ENCODE peak calls at places on chromosomes 1 and 21, in six cellular contexts. N is breast epithelium, Z is GM12892, E is spleen, F is IMR-90, U is GM12891. G is an unnamed sample.

GRCh38 chr21:42827588-42827987 is 51.8 kb downstream of the WDR4 start:
- DNase-seq in U (no peak), Z (no peak), N (no peak), F (no peak), E (no peak), G (no peak)

GRCh38 chr1:81325404-81325803 is 475.3 kb upstream of the ADGRL2 start:
- DNase-seq in U (no peak), Z (no peak), E (no peak), F (no peak), N (no peak), G (no peak)

GRCh38 chr1:201399352-201400126 is 415 bp upstream of the LAD1 start:
- DNase-seq in U (no peak), N (peak), Z (no peak), F (no peak), E (no peak), G (no peak)

GRCh38 chr21:33587792-33588484 is 546 bp downstream of the DONSON start:
- DNase-seq in N (no peak), U (peak), F (peak), E (no peak), Z (peak), G (peak)

GRCh38 chr1:221716713-221717490 is 25.0 kb downstream of the DUSP10 start:
- DNase-seq in E (no peak), N (no peak), Z (no peak), U (no peak), F (no peak), G (no peak)

GRCh38 chr1:182680901-182681300 is 3.5 kb downstream of the RGS8 start:
- DNase-seq in Z (no peak), U (no peak), E (no peak), N (no peak), F (no peak), G (no peak)

GRCh38 chr1:16900771-16901170 is 5.0 kb downstream of the RNU1-2 start:
- DNase-seq in E (no peak), F (no peak), Z (no peak), N (no peak), U (no peak), G (no peak)

GRCh38 chr1:77874804-77875445 is 13.5 kb upstream of the NEXN start:
- DNase-seq in E (no peak), U (no peak), F (peak), N (no peak), Z (no peak), G (no peak)

GRCh38 chr1:93346472-93346991 is 825 bp downstream of the DR1 start:
- DNase-seq in F (peak), Z (peak), E (no peak), U (no peak), N (no peak), G (no peak)

GRCh38 chr1:201537966-201538617 is 835 bp upstream of the NAV1 start:
- DNase-seq in U (no peak), Z (no peak), N (no peak), F (no peak), E (no peak), G (no peak)

GRCh38 chr1:14137411-14138134 is 437.6 kb downstream of the PRDM2 start:
- DNase-seq in U (no peak), N (no peak), F (no peak), E (no peak), Z (no peak), G (no peak)

GRCh38 chr21:42073140-42074099 is 2.3 kb downstream of the UMODL1 start:
- DNase-seq in N (no peak), F (no peak), E (peak), Z (no peak), U (no peak), G (no peak)

GRCh38 chr1:100791586-100791985 is 72.0 kb downstream of the VCAM1 start:
- DNase-seq in Z (no peak), N (no peak), E (no peak), F (peak), U (no peak), G (no peak)

GRCh38 chr1:59290173-59290954 is 6.5 kb upstream of the FGGY start:
- DNase-seq in F (peak), N (no peak), Z (no peak), U (peak), E (no peak), G (peak)

GRCh38 chr1:55506686-55507577 is 291.8 kb upstream of the USP24 start:
- DNase-seq in E (no peak), F (peak), N (no peak), Z (no peak), U (no peak), G (no peak)

GRCh38 chr1:113123737-113124136 is 50.7 kb downstream of the LRIG2 start:
- DNase-seq in U (no peak), E (no peak), Z (no peak), N (no peak), F (peak), G (no peak)

GRCh38 chr1:42035205-42035829 is 116.6 kb upstream of the HIVEP3 start:
- DNase-seq in Z (peak), N (peak), F (peak), U (peak), E (no peak), G (peak)

GRCh38 chr1:8422439-8423133 is 104.7 kb downstream of the SLC45A1 start:
- DNase-seq in Z (no peak), E (peak), N (no peak), U (no peak), F (peak), G (no peak)

GRCh38 chr1:244834596-244835275 is 722 bp upstream of the COX20 start:
- DNase-seq in F (peak), E (peak), U (peak), N (peak), Z (no peak), G (peak)
- TF ChIP-seq POLR2A in F (peak), E (peak), U (peak), N (no peak), Z (peak), G (peak)

GRCh38 chr1:163824006-163824405 is 502.3 kb downstream of the NUF2 start:
- DNase-seq in U (no peak), N (no peak), Z (no peak), F (peak), E (no peak), G (no peak)

GRCh38 chr1:163821679-163822078 is 499.9 kb downstream of the NUF2 start:
- DNase-seq in Z (no peak), N (no peak), E (no peak), U (no peak), F (no peak), G (no peak)

GRCh38 chr1:163820748-163821147 is 499.0 kb downstream of the NUF2 start:
- DNase-seq in U (no peak), E (no peak), N (no peak), F (no peak), Z (no peak), G (no peak)

GRCh38 chr1:163822933-163823511 is 501.3 kb downstream of the NUF2 start:
- DNase-seq in N (no peak), F (no peak), Z (no peak), U (no peak), E (no peak), G (no peak)

DNA sequence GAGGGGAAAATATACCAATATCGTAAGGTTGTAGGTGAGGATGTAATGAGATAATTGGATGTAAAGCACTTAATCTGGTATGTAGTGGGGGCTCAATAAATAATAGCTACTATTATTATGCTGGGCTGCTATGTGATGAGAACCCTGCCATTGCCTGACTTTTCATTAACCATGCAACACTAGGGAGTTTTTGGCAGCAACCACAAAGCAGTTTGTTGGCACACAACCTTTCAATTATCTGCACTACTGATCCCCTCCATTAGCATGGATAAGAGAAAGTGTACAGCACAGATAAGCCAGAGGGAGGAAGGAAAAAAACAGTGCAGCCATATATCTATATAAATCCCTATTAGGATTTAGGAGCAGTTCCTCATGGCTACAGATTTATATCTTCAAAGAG is 498.4 kb downstream of the NUF2 start:
- DNase-seq in U (no peak), N (no peak), F (no peak), E (no peak), Z (no peak), G (no peak)
- TF ChIP-seq POLR2A in U (no peak), N (no peak), F (no peak), E (no peak), Z (no peak), G (no peak)

DNA sequence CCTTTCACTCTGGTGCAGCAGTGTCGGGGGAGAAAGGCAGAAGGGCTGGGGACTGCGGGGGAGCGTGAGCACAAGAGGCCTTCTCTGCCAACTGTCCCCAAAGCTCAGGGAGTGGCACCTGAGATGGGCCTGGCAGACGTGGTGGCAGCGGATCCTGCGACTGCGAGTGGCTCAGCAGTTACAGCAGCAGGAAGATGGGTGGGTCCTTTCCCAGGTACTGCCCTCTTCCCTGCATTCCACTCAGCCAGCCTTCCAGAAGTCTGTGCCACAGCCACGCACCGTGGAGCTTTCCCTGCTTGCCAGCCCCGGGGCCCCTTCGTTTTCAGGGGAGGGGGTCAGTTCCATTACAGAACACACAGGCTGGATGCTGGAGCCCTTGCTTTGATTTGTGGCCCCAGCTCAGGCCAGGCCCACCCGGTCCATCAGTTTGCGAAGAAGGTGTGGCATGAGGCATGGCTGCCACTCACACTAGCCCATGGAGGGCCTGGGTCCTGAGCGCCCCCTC is 17.2 kb downstream of the MTHFR start:
- DNase-seq in F (no peak), N (no peak), U (no peak), E (peak), Z (no peak), G (no peak)
- TF ChIP-seq POLR2A in F (no peak), N (no peak), U (no peak), E (no peak), Z (no peak), G (no peak)

GRCh38 chr1:31789259-31790065 is 25.3 kb upstream of the ADGRB2 start:
- DNase-seq in E (peak), U (peak), Z (peak), F (peak), N (peak), G (peak)

GRCh38 chr1:31787786-31788137 is 23.6 kb upstream of the ADGRB2 start:
- DNase-seq in E (no peak), Z (no peak), N (no peak), U (no peak), F (no peak), G (no peak)

GRCh38 chr1:31787261-31787660 is 23.1 kb upstream of the ADGRB2 start:
- DNase-seq in U (no peak), F (no peak), N (no peak), E (peak), Z (no peak), G (no peak)

GRCh38 chr1:31788825-31789256 is 24.7 kb upstream of the ADGRB2 start:
- DNase-seq in E (no peak), Z (no peak), F (peak), U (no peak), N (peak), G (no peak)

GRCh38 chr1:31788138-31788824 is 24.1 kb upstream of the ADGRB2 start:
- DNase-seq in N (peak), E (peak), U (peak), Z (peak), F (peak), G (peak)
- TF ChIP-seq POLR2A in N (peak), E (no peak), U (peak), Z (peak), F (peak), G (peak)

GRCh38 chr1:12464627-12465056 is 153.4 kb downstream of the DHRS3 start:
- DNase-seq in N (peak), F (peak), Z (no peak), U (no peak), E (no peak), G (no peak)
- TF ChIP-seq POLR2A in N (no peak), F (no peak), Z (no peak), U (no peak), E (no peak), G (no peak)

GRCh38 chr1:174884001-174884400 is 115.7 kb upstream of the CACYBP start:
- DNase-seq in Z (no peak), N (no peak), E (no peak), F (no peak), U (no peak), G (no peak)
- TF ChIP-seq POLR2A in Z (no peak), N (no peak), E (no peak), F (no peak), U (no peak), G (no peak)

GRCh38 chr1:11802616-11802972 is 3.2 kb downstream of the MTHFR start:
- DNase-seq in N (no peak), U (no peak), Z (no peak), E (peak), F (peak), G (no peak)

GRCh38 chr1:11805454-11806306 is at the start of the genes CLCN6 and MTHFR:
- DNase-seq in E (peak), Z (peak), N (peak), F (peak), U (peak), G (peak)

GRCh38 chr1:11804666-11805453 is 904 bp downstream of the MTHFR start:
- DNase-seq in U (no peak), N (no peak), Z (no peak), E (no peak), F (peak), G (no peak)

GRCh38 chr1:11800756-11801433 is 4.9 kb downstream of the MTHFR start:
- DNase-seq in Z (no peak), N (no peak), U (no peak), F (no peak), E (no peak), G (no peak)

DNA sequence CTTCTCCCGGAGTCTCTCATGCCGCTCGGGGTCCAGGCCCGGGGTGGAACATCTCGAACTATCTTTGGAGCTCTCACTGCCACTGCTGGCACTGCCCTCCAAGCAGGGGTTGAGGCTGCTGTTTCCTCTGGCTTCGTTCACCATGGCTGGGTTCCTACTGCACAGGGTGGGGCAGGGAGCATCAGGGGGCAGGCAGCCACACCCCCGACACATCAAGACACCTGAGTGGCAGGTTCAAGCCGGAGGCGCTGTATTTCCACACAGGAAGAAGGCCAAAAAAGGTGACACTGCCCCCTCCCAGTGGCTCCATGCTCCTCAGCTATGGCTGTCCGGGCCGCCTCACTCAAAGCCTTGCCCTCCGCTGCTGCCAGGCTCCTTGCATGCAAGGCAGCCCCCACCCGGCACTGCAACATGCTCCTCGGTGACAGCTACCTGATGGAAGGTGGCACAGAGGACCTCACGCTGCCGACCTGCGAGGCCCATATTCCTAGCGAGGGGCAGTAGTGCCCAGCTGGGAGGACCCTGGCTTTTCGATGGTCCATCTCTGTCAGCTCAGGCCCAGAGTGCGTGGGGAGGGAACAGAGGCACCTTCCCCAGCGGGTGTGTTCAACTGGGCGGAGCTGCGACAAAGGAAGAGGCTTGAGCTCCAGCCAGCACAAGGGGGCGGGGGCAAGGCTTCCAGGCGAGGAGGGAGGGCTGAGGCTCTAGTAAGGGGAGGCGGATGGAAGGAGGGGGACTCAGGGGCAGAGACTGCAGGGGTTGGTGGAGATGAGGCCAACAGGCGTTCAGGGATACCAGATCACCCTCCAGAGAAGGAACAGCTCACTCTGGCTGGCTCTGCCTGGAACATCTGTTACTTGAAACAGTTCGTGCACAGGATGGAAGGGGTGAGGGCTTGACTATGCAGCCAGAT is 2.5 kb downstream of the MTHFR start:
- DNase-seq in F (peak), N (peak), E (peak), Z (peak), U (peak), G (no peak)
- TF ChIP-seq POLR2A in F (peak), N (no peak), E (peak), Z (no peak), U (no peak), G (peak)

DNA sequence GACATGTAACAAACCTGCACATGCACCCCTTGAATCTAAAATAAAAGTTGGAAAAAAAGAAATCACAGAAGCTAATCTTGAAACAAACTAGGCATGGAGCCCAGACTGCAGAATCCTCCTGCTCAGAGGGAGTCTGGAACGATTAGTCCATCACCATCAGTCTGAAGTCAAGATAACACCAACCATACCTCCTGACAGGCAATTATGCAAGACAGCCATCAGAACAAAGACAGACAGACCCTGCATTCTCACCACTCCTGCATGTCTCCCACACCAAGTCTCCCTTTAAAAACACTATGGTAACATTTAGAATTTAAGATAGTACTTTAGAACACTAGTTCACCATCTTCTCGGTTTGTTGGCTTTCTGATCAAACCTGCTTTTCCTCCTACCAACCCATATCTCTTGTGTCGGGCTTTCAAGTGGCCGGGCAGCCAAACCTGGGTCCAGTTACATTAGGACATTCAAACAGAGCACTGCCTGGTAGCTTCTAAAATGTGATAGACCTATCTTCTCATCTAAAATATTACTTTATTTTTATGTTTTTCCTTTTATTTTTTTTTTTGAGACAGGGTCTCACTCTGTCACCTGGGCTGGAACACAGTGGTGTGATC is 10.1 kb downstream of the YARS1 start:
- DNase-seq in Z (no peak), U (no peak), E (no peak), N (no peak), F (no peak), G (no peak)
- TF ChIP-seq POLR2A in Z (no peak), U (no peak), E (no peak), N (no peak), F (no peak), G (no peak)